ENCODE peak calls at places on chromosomes 6 and 20, in five cellular contexts. M, H, W, F and J are unnamed samples.

GRCh38 chr20:24769878-24770627 is 179.0 kb upstream of the CST7 start:
- DNase-seq in M (no peak), H (no peak), W (peak), F (no peak), J (no peak)

GRCh38 chr20:31712564-31713311 is 9.9 kb downstream of the BCL2L1 start:
- DNase-seq in M (peak), H (peak), W (peak), F (peak), J (peak)

GRCh38 chr6:90160013-90160412 is 136.6 kb downstream of the BACH2 start:
- DNase-seq in M (no peak), H (no peak), W (no peak), F (no peak), J (no peak)

GRCh38 chr20:53579581-53580375 is 13.9 kb downstream of the ZNF217 start:
- DNase-seq in M (peak), H (no peak), W (peak), F (peak), J (no peak)

GRCh38 chr20:45011108-45011526 is 44.8 kb downstream of the STK4 start:
- DNase-seq in M (peak), H (peak), W (no peak), F (peak), J (peak)

GRCh38 chr6:111803384-111803783 is 69.9 kb downstream of the FYN start:
- DNase-seq in M (no peak), H (no peak), W (no peak), F (no peak), J (no peak)

GRCh38 chr6:149211046-149211571 is 106.4 kb upstream of the TAB2 start:
- DNase-seq in M (peak), H (no peak), W (no peak), F (no peak), J (no peak)

GRCh38 chr6:119012521-119012920 is 65.9 kb downstream of the FAM184A start:
- DNase-seq in M (no peak), H (no peak), W (no peak), F (no peak), J (no peak)

GRCh38 chr6:149855040-149855654 is 9.0 kb downstream of the LRP11 start:
- DNase-seq in M (peak), H (peak), W (no peak), F (peak), J (peak)